ENCODE peak calls at places on chromosomes 6 and 20, in seven cellular contexts. W, X, Q, N, T, G and P are unnamed samples.

GRCh38 chr6:71199796-71200195 is 88.8 kb upstream of the OGFRL1 start:
- DNase-seq in T (no peak), X (no peak), G (no peak), N (no peak), Q (no peak), W (no peak), P (no peak)

GRCh38 chr20:35176132-35176531 is 4.3 kb downstream of the PROCR start:
- DNase-seq in T (no peak), W (no peak), N (no peak), G (no peak), X (no peak), Q (no peak), P (no peak)

GRCh38 chr6:26475823-26476729 is 18.3 kb downstream of the BTN2A1 start:
- DNase-seq in Q (no peak), G (no peak), T (no peak), W (no peak), X (no peak), N (no peak), P (no peak)

GRCh38 chr20:10707070-10707469 is 33.3 kb upstream of the JAG1 start:
- DNase-seq in X (no peak), G (no peak), T (no peak), Q (no peak), N (no peak), W (no peak), P (no peak)

GRCh38 chr6:2857580-2858337 is 16.1 kb upstream of the SERPINB1 start:
- DNase-seq in T (peak; percentile 60), N (peak; percentile 80), Q (peak; percentile 90), X (peak; percentile 48), W (no peak), G (peak; percentile 96), P (peak; percentile 83)

GRCh38 chr6:158571826-158572652 is 12.1 kb downstream of the TMEM181 start:
- DNase-seq in X (no peak), Q (no peak), T (no peak), W (peak; percentile 84), N (peak; percentile 89), G (no peak), P (no peak)

GRCh38 chr6:142387997-142388815 is 86.4 kb downstream of the ADGRG6 start:
- DNase-seq in W (no peak), Q (no peak), T (no peak), X (peak; percentile 7), G (peak; percentile 78), N (no peak), P (no peak)

GRCh38 chr20:8255945-8256632 is 124.0 kb downstream of the PLCB1 start:
- DNase-seq in T (no peak), Q (no peak), G (no peak), W (no peak), X (no peak), N (no peak), P (no peak)

GRCh38 chr6:88919032-88919431 is 44.4 kb downstream of the RNGTT start:
- DNase-seq in N (no peak), G (peak; percentile 22), T (no peak), X (no peak), Q (no peak), W (no peak), P (no peak)

GRCh38 chr20:8043687-8044278 is 24.2 kb upstream of the TMX4 start:
- DNase-seq in W (no peak), T (peak; percentile 7), Q (no peak), G (peak; percentile 76), N (peak; percentile 57), X (peak; percentile 69), P (peak; percentile 39)

GRCh38 chr6:37103169-37104039 is 66.5 kb upstream of the PIM1 start:
- DNase-seq in G (no peak), W (peak; percentile 84), Q (no peak), T (no peak), N (peak; percentile 95), X (peak; percentile 1), P (peak; percentile 51)

GRCh38 chr6:159163901-159164370 is 5.3 kb upstream of the FNDC1 start:
- DNase-seq in G (peak; percentile 93), W (no peak), X (no peak), N (no peak), Q (no peak), T (no peak), P (no peak)

GRCh38 chr6:16344756-16345155 is 106.4 kb downstream of the GMPR start:
- DNase-seq in G (peak; percentile 74), N (no peak), T (no peak), W (no peak), Q (no peak), X (no peak), P (no peak)

GRCh38 chr20:58236612-58237317 is 8.3 kb upstream of the ANKRD60 start:
- DNase-seq in T (peak; percentile 66), N (peak; percentile 87), X (peak; percentile 73), Q (peak; percentile 12), G (peak; percentile 71), W (peak; percentile 87), P (peak; percentile 62)

GRCh38 chr6:34981951-34982350 is 92.9 kb downstream of the ANKS1A start:
- DNase-seq in W (no peak), G (peak; percentile 20), Q (no peak), X (no peak), T (no peak), N (no peak), P (no peak)

GRCh38 chr6:40441132-40441531 is 146.0 kb downstream of the LRFN2 start:
- DNase-seq in Q (no peak), T (no peak), N (no peak), W (no peak), G (no peak), X (no peak), P (no peak)

GRCh38 chr6:69729870-69730449 is 66.8 kb downstream of the LMBRD1 start:
- DNase-seq in X (no peak), Q (no peak), W (no peak), T (no peak), G (peak; percentile 20), N (no peak), P (no peak)

GRCh38 chr6:33114428-33114827 is 38.6 kb downstream of the HLA-DPB1 start:
- DNase-seq in W (no peak), G (no peak), X (no peak), T (no peak), N (no peak), Q (peak; percentile 51), P (no peak)

GRCh38 chr20:38635721-38636285 is 34.2 kb downstream of the ARHGAP40 start:
- DNase-seq in N (no peak), T (no peak), X (no peak), W (no peak), G (peak; percentile 21), Q (no peak), P (no peak)

GRCh38 chr6:157679605-157680580 is 143.2 kb upstream of the SNX9 start:
- DNase-seq in X (no peak), T (no peak), W (no peak), G (no peak), N (no peak), Q (no peak), P (no peak)

GRCh38 chr6:141158740-141159139 is 974.0 kb upstream of the GJE1 start:
- DNase-seq in T (no peak), G (no peak), N (no peak), X (no peak), W (no peak), Q (no peak), P (no peak)

GRCh38 chr6:105204331-105204730 is 24.5 kb upstream of the POPDC3 start:
- DNase-seq in N (no peak), T (no peak), X (no peak), Q (no peak), G (no peak), W (no peak), P (no peak)

GRCh38 chr20:31691646-31692275 is 30.9 kb downstream of the BCL2L1 start:
- DNase-seq in X (no peak), T (no peak), W (no peak), G (peak; percentile 33), Q (no peak), N (no peak), P (no peak)

GRCh38 chr20:25309395-25310267 is 61.7 kb downstream of the PYGB start:
- DNase-seq in G (peak; percentile 52), X (no peak), N (peak; percentile 85), W (peak; percentile 75), Q (no peak), T (no peak), P (no peak)

GRCh38 chr6:133568970-133569889 is 319.7 kb upstream of the TCF21 start:
- DNase-seq in T (no peak), W (no peak), G (peak; percentile 80), N (peak; percentile 49), X (no peak), Q (no peak), P (peak; percentile 16)

GRCh38 chr6:66094615-66095014 is 387.6 kb upstream of the EYS start:
- DNase-seq in X (no peak), G (no peak), Q (no peak), W (peak; percentile 63), T (no peak), N (no peak), P (no peak)
- H3K9me3 ChIP-seq in X (no peaks in the 10 kb centered on the region), G (no peaks in the 10 kb centered on the region), Q (no peaks in the 10 kb centered on the region), W (no peaks in the 10 kb centered on the region), T (no peaks in the 10 kb centered on the region), N (no peaks in the 10 kb centered on the region), P (peaks cover 9% of the 10 kb centered on the region)

DNA sequence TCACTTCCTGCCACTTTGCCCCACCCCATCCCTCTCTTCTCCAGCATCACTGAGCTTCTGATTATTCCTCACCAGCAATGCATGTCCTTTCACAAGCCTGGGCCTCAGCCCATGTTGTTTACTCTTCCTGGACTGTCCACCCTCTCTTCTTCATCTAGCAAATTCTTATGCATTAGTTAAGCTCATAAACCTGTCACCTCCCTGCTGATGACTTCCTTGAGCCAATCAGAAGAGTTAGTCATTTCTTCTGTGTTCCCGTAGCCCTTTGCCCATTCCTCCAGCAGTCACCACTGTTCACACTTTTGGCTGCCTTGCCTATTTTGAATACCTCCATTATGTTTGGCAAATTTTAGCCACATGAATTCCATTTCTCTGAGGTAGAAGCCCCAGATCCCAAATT is 4.1 kb upstream of the CRYBG1 start:
- DNase-seq in X (no peak), N (no peak), Q (no peak), T (no peak), G (no peak), W (no peak), P (no peak)
- H3K27ac ChIP-seq in X (no peak overlapping the region), N (no peak overlapping the region), Q (no peak overlapping the region), T (no peak overlapping the region), G (no peak overlapping the region), W (no peak overlapping the region), P (no peak overlapping the region)

GRCh38 chr20:39661833-39662232 is 699.7 kb downstream of the DHX35 start:
- DNase-seq in X (no peak), Q (no peak), T (no peak), W (no peak), N (peak; percentile 51), G (peak; percentile 1), P (no peak)

GRCh38 chr20:39659010-39659409 is 696.9 kb downstream of the DHX35 start:
- DNase-seq in Q (no peak), X (no peak), N (no peak), W (no peak), T (no peak), G (no peak), P (no peak)

GRCh38 chr20:39660251-39660650 is 698.1 kb downstream of the DHX35 start:
- DNase-seq in G (peak; percentile 3), X (no peak), T (no peak), W (no peak), N (no peak), Q (no peak), P (no peak)

GRCh38 chr20:39660965-39661364 is 698.8 kb downstream of the DHX35 start:
- DNase-seq in X (no peak), G (no peak), W (no peak), Q (no peak), N (peak; percentile 50), T (no peak), P (no peak)
- H3K9me3 ChIP-seq in X (no peaks in the 10 kb centered on the region), G (no peaks in the 10 kb centered on the region), W (no peaks in the 10 kb centered on the region), Q (no peaks in the 10 kb centered on the region), N (no peaks in the 10 kb centered on the region), T (no peaks in the 10 kb centered on the region), P (peaks cover 5% of the 10 kb centered on the region)

GRCh38 chr6:19803331-19804330 is 33.5 kb upstream of the ID4 start:
- DNase-seq in Q (no peak), N (no peak), G (peak; percentile 50), X (no peak), T (no peak), W (no peak), P (no peak)
- H3K27ac ChIP-seq in Q (no peak overlapping the region), N (peak overlapping the region; percentile 63), G (peak overlapping the region; percentile 99), X (no peak overlapping the region), T (no peak overlapping the region), W (peak overlapping the region; percentile 82), P (peak overlapping the region; percentile 94)